ENCODE peak calls at places on chromosomes 6 and 20, in seven cellular contexts. V, F, S, P, U, C and H are unnamed samples.

GRCh38 chr6:99353126-99353525 is 3.7 kb upstream of the FAXC start:
- DNase-seq in V (no peak), F (peak), S (no peak), P (no peak), U (no peak), C (no peak), H (no peak)

GRCh38 chr20:40493071-40493470 is 196.0 kb downstream of the MAFB start:
- DNase-seq in V (no peak), F (no peak), S (peak), P (no peak), U (peak), C (peak), H (peak)

GRCh38 chr6:26597389-26597766 is 625 bp downstream of the ABT1 start:
- DNase-seq in V (no peak), F (no peak), S (no peak), P (no peak), U (no peak), C (no peak), H (no peak)

GRCh38 chr20:12998046-12998445 is 10.7 kb upstream of the SPTLC3 start:
- DNase-seq in V (no peak), F (no peak), S (no peak), P (no peak), U (no peak), C (no peak), H (no peak)

GRCh38 chr6:22372922-22373321 is 76.1 kb upstream of the PRL start:
- DNase-seq in V (no peak), F (no peak), S (no peak), P (no peak), U (no peak), C (no peak), H (no peak)

GRCh38 chr6:49902856-49903255 is 36.5 kb upstream of the CRISP1 start:
- DNase-seq in V (no peak), F (no peak), S (no peak), P (no peak), U (no peak), C (no peak), H (no peak)

GRCh38 chr20:56515657-56516381 is 8.7 kb upstream of the FAM209A start:
- DNase-seq in V (no peak), F (peak), S (no peak), P (peak), U (no peak), C (no peak), H (no peak)

GRCh38 chr20:50099565-50099991 is 13.4 kb downstream of the UBE2V1 start:
- DNase-seq in V (no peak), F (no peak), S (no peak), P (no peak), U (no peak), C (no peak), H (no peak)

GRCh38 chr6:158174514-158174913 is 6.4 kb downstream of the GTF2H5 start:
- DNase-seq in V (no peak), F (peak), S (peak), P (no peak), U (no peak), C (no peak), H (no peak)

GRCh38 chr6:107727096-107727757 is 96.9 kb downstream of the SCML4 start:
- DNase-seq in V (no peak), F (no peak), S (no peak), P (no peak), U (no peak), C (no peak), H (no peak)

GRCh38 chr6:151242420-151242841 is 2.7 kb downstream of the AKAP12 start:
- DNase-seq in V (no peak), F (no peak), S (no peak), P (no peak), U (no peak), C (no peak), H (no peak)

GRCh38 chr20:46831633-46832011 is 63.0 kb upstream of the EYA2 start:
- DNase-seq in V (no peak), F (no peak), S (no peak), P (no peak), U (no peak), C (no peak), H (no peak)

GRCh38 chr6:20876016-20876415 is 341.8 kb downstream of the CDKAL1 start:
- DNase-seq in V (no peak), F (peak), S (no peak), P (peak), U (no peak), C (no peak), H (no peak)

GRCh38 chr6:20266851-20267608 is 54.8 kb upstream of the MBOAT1 start:
- DNase-seq in V (no peak), F (no peak), S (no peak), P (peak), U (no peak), C (no peak), H (no peak)

GRCh38 chr6:134503542-134504281 is 185.8 kb upstream of the SGK1 start:
- DNase-seq in V (no peak), F (no peak), S (no peak), P (no peak), U (no peak), C (no peak), H (no peak)

GRCh38 chr6:81214414-81215091 is 537.9 kb downstream of the TENT5A start:
- DNase-seq in V (no peak), F (no peak), S (no peak), P (no peak), U (no peak), C (no peak), H (peak)

GRCh38 chr20:4041748-4042411 is 26.5 kb upstream of the RNF24 start:
- DNase-seq in V (no peak), F (no peak), S (peak), P (no peak), U (peak), C (peak), H (peak)

GRCh38 chr20:45456632-45457031 is 12.9 kb upstream of the WFDC2 start:
- DNase-seq in V (no peak), F (no peak), S (no peak), P (peak), U (no peak), C (no peak), H (no peak)

GRCh38 chr6:22657341-22657985 is 88.1 kb downstream of the HDGFL1 start:
- DNase-seq in V (no peak), F (no peak), S (no peak), P (no peak), U (no peak), C (no peak), H (no peak)

GRCh38 chr6:12163149-12163548 is 127.0 kb upstream of the EDN1 start:
- DNase-seq in V (no peak), F (no peak), S (no peak), P (peak), U (no peak), C (no peak), H (no peak)

GRCh38 chr20:51497542-51498467 is 44.7 kb downstream of the NFATC2 start:
- DNase-seq in V (no peak), F (no peak), S (peak), P (peak), U (no peak), C (peak), H (no peak)
- H3K4me3 ChIP-seq in V (no peak), F (no peak), S (no peak), P (peak), U (peak), C (no peak), H (no peak)

GRCh38 chr6:152318278-152318677 is 318.9 kb downstream of the SYNE1 start:
- DNase-seq in V (no peak), F (no peak), S (no peak), P (no peak), U (no peak), C (no peak), H (no peak)
- H3K27ac ChIP-seq in V (no peak), F (no peak), S (peak), P (no peak), U (peak), C (peak), H (no peak)

DNA sequence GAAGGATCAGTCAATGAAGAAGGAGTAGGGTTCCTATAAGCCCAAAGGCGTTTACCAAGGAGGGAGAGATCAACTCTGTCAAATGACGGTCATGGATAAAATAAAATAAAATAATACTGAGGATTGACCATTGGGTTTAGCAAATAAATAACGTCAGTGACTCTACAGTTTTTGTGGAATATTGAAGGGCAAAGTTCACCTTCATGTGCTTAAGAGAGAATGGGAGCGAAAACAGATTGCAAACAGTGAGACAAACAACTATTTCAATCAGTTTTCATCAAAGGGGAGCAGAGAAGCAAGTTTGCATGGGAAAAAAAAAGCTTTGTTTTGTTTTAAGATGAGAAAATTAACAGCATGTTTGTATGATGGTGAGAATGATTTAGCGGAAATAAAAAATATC is 17.6 kb upstream of the NT5DC1 start:
- DNase-seq in V (no peak), F (no peak), S (no peak), P (no peak), U (no peak), C (no peak), H (no peak)
- H3K4me3 ChIP-seq in V (no peak), F (no peak), S (no peak), P (no peak), U (no peak), C (no peak), H (no peak)

GRCh38 chr6:137233561-137234504 is 14.6 kb upstream of the IFNGR1 start:
- DNase-seq in V (no peak), F (peak), S (peak), P (no peak), U (no peak), C (peak), H (no peak)

GRCh38 chr6:137229075-137229759 is 10.0 kb upstream of the IFNGR1 start:
- DNase-seq in V (no peak), F (no peak), S (no peak), P (no peak), U (no peak), C (no peak), H (no peak)

GRCh38 chr6:137230547-137230946 is 11.4 kb upstream of the IFNGR1 start:
- DNase-seq in V (no peak), F (no peak), S (no peak), P (no peak), U (no peak), C (no peak), H (no peak)

GRCh38 chr6:137231895-137232294 is 12.7 kb upstream of the IFNGR1 start:
- DNase-seq in V (no peak), F (no peak), S (no peak), P (peak), U (no peak), C (no peak), H (no peak)

GRCh38 chr6:137231156-137231555 is 12.0 kb upstream of the IFNGR1 start:
- DNase-seq in V (no peak), F (no peak), S (no peak), P (no peak), U (no peak), C (no peak), H (no peak)
- H3K27ac ChIP-seq in V (no peak), F (no peak), S (no peak), P (no peak), U (peak), C (no peak), H (no peak)